ENCODE peak calls at places on chromosomes 13 and 19, in seven cellular contexts. One of them, this sample, is unnamed.
A peak's percentile ranks its signal among the peaks of the same experiment; 100 is the strongest.

GRCh38 chr19:53467138-53467502 is 413 bp upstream of the ZNF813 start:
- DNase-seq in CD8-positive, alpha-beta T cell: no peak
- DNase-seq in aorta: peak; percentile 47
- DNase-seq in cardiac fibroblast: no peak
- DNase-seq in adipocyte: no peak
- DNase-seq in neuronal stem cell: no peak
- DNase-seq in psoas muscle: no peak
- DNase-seq in this sample: peak; percentile 27

GRCh38 chr13:27022571-27023311 is 148.9 kb downstream of the USP12 start:
- DNase-seq in CD8-positive, alpha-beta T cell: no peak
- DNase-seq in neuronal stem cell: no peak
- DNase-seq in aorta: no peak
- DNase-seq in adipocyte: peak; percentile 44
- DNase-seq in cardiac fibroblast: peak; percentile 47
- DNase-seq in psoas muscle: no peak
- DNase-seq in this sample: no peak

GRCh38 chr13:30429721-30430694 is 7.7 kb downstream of the UBE2L5 start:
- DNase-seq in cardiac fibroblast: peak; percentile 76
- DNase-seq in neuronal stem cell: no peak
- DNase-seq in aorta: no peak
- DNase-seq in psoas muscle: no peak
- DNase-seq in CD8-positive, alpha-beta T cell: no peak
- DNase-seq in adipocyte: peak; percentile 83
- DNase-seq in this sample: peak; percentile 65

GRCh38 chr19:3142292-3142670 is 6.4 kb downstream of the GNA15 start:
- DNase-seq in psoas muscle: no peak
- DNase-seq in adipocyte: peak; percentile 51
- DNase-seq in cardiac fibroblast: peak; percentile 79
- DNase-seq in CD8-positive, alpha-beta T cell: no peak
- DNase-seq in aorta: no peak
- DNase-seq in neuronal stem cell: no peak
- DNase-seq in this sample: no peak

GRCh38 chr19:453606-454005 is 7.2 kb downstream of the SHC2 start:
- DNase-seq in CD8-positive, alpha-beta T cell: no peak
- DNase-seq in neuronal stem cell: no peak
- DNase-seq in adipocyte: no peak
- DNase-seq in psoas muscle: no peak
- DNase-seq in aorta: no peak
- DNase-seq in cardiac fibroblast: no peak
- DNase-seq in this sample: no peak

GRCh38 chr13:27168870-27169525 is 2.6 kb downstream of the USP12 start:
- DNase-seq in psoas muscle: no peak
- DNase-seq in CD8-positive, alpha-beta T cell: no peak
- DNase-seq in aorta: no peak
- DNase-seq in adipocyte: peak; percentile 29
- DNase-seq in cardiac fibroblast: peak; percentile 28
- DNase-seq in neuronal stem cell: no peak
- DNase-seq in this sample: no peak

GRCh38 chr19:16118489-16119033 is 6.9 kb downstream of the RAB8A start:
- DNase-seq in cardiac fibroblast: no peak
- DNase-seq in psoas muscle: no peak
- DNase-seq in aorta: peak; percentile 70
- DNase-seq in CD8-positive, alpha-beta T cell: no peak
- DNase-seq in adipocyte: no peak
- DNase-seq in neuronal stem cell: no peak
- DNase-seq in this sample: no peak

GRCh38 chr13:60654405-60654804 is 257.4 kb downstream of the TDRD3 start:
- DNase-seq in neuronal stem cell: no peak
- DNase-seq in CD8-positive, alpha-beta T cell: no peak
- DNase-seq in aorta: peak; percentile 42
- DNase-seq in psoas muscle: no peak
- DNase-seq in adipocyte: peak; percentile 35
- DNase-seq in cardiac fibroblast: peak; percentile 46
- DNase-seq in this sample: no peak

GRCh38 chr19:50723069-50723468 is at the start of gene CLEC11A:
- DNase-seq in aorta: peak; percentile 79
- DNase-seq in psoas muscle: peak; percentile 68
- DNase-seq in cardiac fibroblast: peak; percentile 84
- DNase-seq in CD8-positive, alpha-beta T cell: no peak
- DNase-seq in adipocyte: peak; percentile 71
- DNase-seq in neuronal stem cell: no peak
- DNase-seq in this sample: peak; percentile 78

GRCh38 chr13:27359203-27359821 is 65.1 kb upstream of the GTF3A start:
- DNase-seq in aorta: peak; percentile 72
- DNase-seq in cardiac fibroblast: peak; percentile 82
- DNase-seq in adipocyte: peak; percentile 88
- DNase-seq in CD8-positive, alpha-beta T cell: peak; percentile 48
- DNase-seq in neuronal stem cell: peak; percentile 49
- DNase-seq in psoas muscle: peak; percentile 47
- DNase-seq in this sample: peak; percentile 45

GRCh38 chr19:35545001-35545854 is at the start of gene TMEM147:
- DNase-seq in adipocyte: peak; percentile 96
- DNase-seq in CD8-positive, alpha-beta T cell: peak; percentile 75
- DNase-seq in neuronal stem cell: peak; percentile 81
- DNase-seq in psoas muscle: peak; percentile 97
- DNase-seq in cardiac fibroblast: peak; percentile 90
- DNase-seq in aorta: peak; percentile 96
- DNase-seq in this sample: peak; percentile 91

GRCh38 chr19:33998739-33999345 is 173.5 kb upstream of the LSM14A start:
- DNase-seq in aorta: no peak
- DNase-seq in CD8-positive, alpha-beta T cell: no peak
- DNase-seq in psoas muscle: no peak
- DNase-seq in cardiac fibroblast: peak; percentile 29
- DNase-seq in neuronal stem cell: no peak
- DNase-seq in adipocyte: peak; percentile 73
- DNase-seq in this sample: no peak

GRCh38 chr13:37495046-37495445 is 103.5 kb downstream of the POSTN start:
- DNase-seq in CD8-positive, alpha-beta T cell: no peak
- DNase-seq in cardiac fibroblast: peak; percentile 38
- DNase-seq in neuronal stem cell: no peak
- DNase-seq in aorta: no peak
- DNase-seq in psoas muscle: no peak
- DNase-seq in adipocyte: peak; percentile 45
- DNase-seq in this sample: no peak

GRCh38 chr13:24625870-24626419 is 54.3 kb upstream of the ATP12A start:
- DNase-seq in neuronal stem cell: no peak
- DNase-seq in cardiac fibroblast: no peak
- DNase-seq in adipocyte: no peak
- DNase-seq in CD8-positive, alpha-beta T cell: no peak
- DNase-seq in aorta: no peak
- DNase-seq in psoas muscle: no peak
- DNase-seq in this sample: no peak

GRCh38 chr19:40605201-40605971 is 4.2 kb downstream of the LTBP4 start:
- DNase-seq in CD8-positive, alpha-beta T cell: peak; percentile 74
- DNase-seq in psoas muscle: peak; percentile 72
- DNase-seq in adipocyte: peak; percentile 85
- DNase-seq in aorta: peak; percentile 77
- DNase-seq in neuronal stem cell: no peak
- DNase-seq in cardiac fibroblast: peak; percentile 67
- DNase-seq in this sample: peak; percentile 75

GRCh38 chr19:2302319-2303208 is 5.4 kb downstream of the LINGO3 start:
- DNase-seq in adipocyte: peak; percentile 35
- DNase-seq in aorta: peak; percentile 65
- DNase-seq in CD8-positive, alpha-beta T cell: no peak
- DNase-seq in psoas muscle: peak; percentile 55
- DNase-seq in cardiac fibroblast: peak; percentile 59
- DNase-seq in neuronal stem cell: peak; percentile 63
- DNase-seq in this sample: no peak

GRCh38 chr13:32969516-32969941 is 46.7 kb upstream of the KL start:
- DNase-seq in neuronal stem cell: no peak
- DNase-seq in adipocyte: peak; percentile 75
- DNase-seq in psoas muscle: no peak
- DNase-seq in cardiac fibroblast: peak; percentile 60
- DNase-seq in aorta: peak; percentile 60
- DNase-seq in CD8-positive, alpha-beta T cell: no peak
- DNase-seq in this sample: peak; percentile 20

GRCh38 chr19:1668339-1669123 is 16.1 kb upstream of the TCF3 start:
- DNase-seq in aorta: no peak
- DNase-seq in cardiac fibroblast: peak; percentile 21
- DNase-seq in adipocyte: peak; percentile 36
- DNase-seq in neuronal stem cell: no peak
- DNase-seq in CD8-positive, alpha-beta T cell: no peak
- DNase-seq in psoas muscle: no peak
- DNase-seq in this sample: no peak

GRCh38 chr19:1169921-1170885 is 3.9 kb downstream of the SBNO2 start:
- DNase-seq in CD8-positive, alpha-beta T cell: no peak
- DNase-seq in adipocyte: peak; percentile 30
- DNase-seq in psoas muscle: peak; percentile 81
- DNase-seq in cardiac fibroblast: peak; percentile 61
- DNase-seq in aorta: no peak
- DNase-seq in neuronal stem cell: no peak
- DNase-seq in this sample: peak; percentile 89

GRCh38 chr19:29551774-29552173 is 26.0 kb downstream of the VSTM2B start:
- DNase-seq in CD8-positive, alpha-beta T cell: no peak
- DNase-seq in adipocyte: no peak
- DNase-seq in neuronal stem cell: no peak
- DNase-seq in aorta: no peak
- DNase-seq in psoas muscle: no peak
- DNase-seq in cardiac fibroblast: no peak
- DNase-seq in this sample: no peak

GRCh38 chr19:23318143-23318542 is 67.9 kb upstream of the ZNF724 start:
- DNase-seq in adipocyte: no peak
- DNase-seq in cardiac fibroblast: no peak
- DNase-seq in aorta: no peak
- DNase-seq in CD8-positive, alpha-beta T cell: no peak
- DNase-seq in psoas muscle: no peak
- DNase-seq in neuronal stem cell: no peak
- DNase-seq in this sample: no peak

GRCh38 chr19:19482785-19483625 is 32.3 kb downstream of the TSSK6 start:
- DNase-seq in cardiac fibroblast: no peak
- DNase-seq in adipocyte: no peak
- DNase-seq in psoas muscle: no peak
- DNase-seq in neuronal stem cell: no peak
- DNase-seq in aorta: no peak
- DNase-seq in CD8-positive, alpha-beta T cell: no peak
- DNase-seq in this sample: no peak

GRCh38 chr19:47082493-47082892 is 31.1 kb downstream of the ZC3H4 start:
- DNase-seq in CD8-positive, alpha-beta T cell: no peak
- DNase-seq in psoas muscle: no peak
- DNase-seq in cardiac fibroblast: no peak
- DNase-seq in aorta: no peak
- DNase-seq in neuronal stem cell: no peak
- DNase-seq in adipocyte: no peak
- DNase-seq in this sample: no peak

GRCh38 chr13:113907637-113908617 is 44.1 kb upstream of the GAS6 start:
- DNase-seq in CD8-positive, alpha-beta T cell: no peak
- DNase-seq in adipocyte: peak; percentile 37
- DNase-seq in cardiac fibroblast: peak; percentile 66
- DNase-seq in psoas muscle: no peak
- DNase-seq in aorta: no peak
- DNase-seq in neuronal stem cell: no peak
- DNase-seq in this sample: peak; percentile 52
- H3K4me3 ChIP-seq in CD8-positive, alpha-beta T cell: no peak overlapping the region
- H3K4me3 ChIP-seq in adipocyte: peak overlapping the region; percentile 10
- H3K4me3 ChIP-seq in cardiac fibroblast: no peak overlapping the region
- H3K4me3 ChIP-seq in psoas muscle: no peak overlapping the region
- H3K4me3 ChIP-seq in aorta: no peak overlapping the region
- H3K4me3 ChIP-seq in neuronal stem cell: no peak overlapping the region
- H3K4me3 ChIP-seq in this sample: no peak overlapping the region

GRCh38 chr19:39518458-39518857 is 3.5 kb downstream of the SELENOV start:
- DNase-seq in adipocyte: no peak
- DNase-seq in cardiac fibroblast: no peak
- DNase-seq in aorta: peak; percentile 2
- DNase-seq in CD8-positive, alpha-beta T cell: no peak
- DNase-seq in neuronal stem cell: no peak
- DNase-seq in psoas muscle: no peak
- DNase-seq in this sample: no peak

GRCh38 chr19:39517432-39517831 is 2.5 kb downstream of the SELENOV start:
- DNase-seq in neuronal stem cell: no peak
- DNase-seq in CD8-positive, alpha-beta T cell: no peak
- DNase-seq in psoas muscle: no peak
- DNase-seq in adipocyte: no peak
- DNase-seq in aorta: peak; percentile 12
- DNase-seq in cardiac fibroblast: no peak
- DNase-seq in this sample: no peak

GRCh38 chr19:39515551-39516191 is 732 bp downstream of the SELENOV start:
- DNase-seq in aorta: no peak
- DNase-seq in psoas muscle: no peak
- DNase-seq in adipocyte: no peak
- DNase-seq in cardiac fibroblast: no peak
- DNase-seq in neuronal stem cell: no peak
- DNase-seq in CD8-positive, alpha-beta T cell: no peak
- DNase-seq in this sample: no peak

GRCh38 chr19:39514840-39515550 is at the start of gene SELENOV:
- DNase-seq in neuronal stem cell: no peak
- DNase-seq in CD8-positive, alpha-beta T cell: no peak
- DNase-seq in aorta: peak; percentile 47
- DNase-seq in cardiac fibroblast: peak; percentile 5
- DNase-seq in psoas muscle: no peak
- DNase-seq in adipocyte: no peak
- DNase-seq in this sample: no peak

GRCh38 chr19:39516270-39516669 is 1.3 kb downstream of the SELENOV start:
- DNase-seq in CD8-positive, alpha-beta T cell: no peak
- DNase-seq in adipocyte: no peak
- DNase-seq in psoas muscle: no peak
- DNase-seq in aorta: peak; percentile 12
- DNase-seq in cardiac fibroblast: no peak
- DNase-seq in neuronal stem cell: no peak
- DNase-seq in this sample: no peak
- H3K4me3 ChIP-seq in CD8-positive, alpha-beta T cell: no peak overlapping the region
- H3K4me3 ChIP-seq in adipocyte: no peak overlapping the region
- H3K4me3 ChIP-seq in psoas muscle: no peak overlapping the region
- H3K4me3 ChIP-seq in aorta: no peak overlapping the region
- H3K4me3 ChIP-seq in cardiac fibroblast: no peak overlapping the region
- H3K4me3 ChIP-seq in neuronal stem cell: peak overlapping the region; percentile 95
- H3K4me3 ChIP-seq in this sample: no peak overlapping the region

DNA sequence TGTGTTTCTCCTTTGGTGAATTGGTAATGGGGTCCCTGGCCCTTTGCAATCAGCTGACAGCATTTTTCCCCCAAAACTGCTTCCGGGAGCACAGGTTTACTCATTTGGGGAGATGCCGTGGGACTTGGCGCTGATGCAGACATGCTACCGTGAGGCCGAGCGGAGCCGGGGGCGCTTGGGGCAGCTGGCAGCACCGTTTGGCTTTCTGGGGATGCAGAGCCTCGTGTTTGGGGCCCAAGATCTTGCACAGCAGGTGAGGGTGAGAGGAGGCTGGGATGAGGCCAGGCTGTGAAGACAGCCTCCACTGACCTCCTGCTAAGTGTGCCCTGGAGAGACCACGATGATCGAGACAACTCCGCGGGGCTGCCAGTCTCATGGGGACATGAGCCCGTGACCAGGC is 13.4 kb upstream of the COLGALT1 start:
- DNase-seq in cardiac fibroblast: no peak
- DNase-seq in psoas muscle: no peak
- DNase-seq in neuronal stem cell: no peak
- DNase-seq in aorta: no peak
- DNase-seq in CD8-positive, alpha-beta T cell: no peak
- DNase-seq in adipocyte: no peak
- DNase-seq in this sample: no peak
- H3K4me3 ChIP-seq in cardiac fibroblast: no peak overlapping the region
- H3K4me3 ChIP-seq in psoas muscle: no peak overlapping the region
- H3K4me3 ChIP-seq in neuronal stem cell: no peak overlapping the region
- H3K4me3 ChIP-seq in aorta: no peak overlapping the region
- H3K4me3 ChIP-seq in CD8-positive, alpha-beta T cell: no peak overlapping the region
- H3K4me3 ChIP-seq in adipocyte: no peak overlapping the region
- H3K4me3 ChIP-seq in this sample: no peak overlapping the region

DNA sequence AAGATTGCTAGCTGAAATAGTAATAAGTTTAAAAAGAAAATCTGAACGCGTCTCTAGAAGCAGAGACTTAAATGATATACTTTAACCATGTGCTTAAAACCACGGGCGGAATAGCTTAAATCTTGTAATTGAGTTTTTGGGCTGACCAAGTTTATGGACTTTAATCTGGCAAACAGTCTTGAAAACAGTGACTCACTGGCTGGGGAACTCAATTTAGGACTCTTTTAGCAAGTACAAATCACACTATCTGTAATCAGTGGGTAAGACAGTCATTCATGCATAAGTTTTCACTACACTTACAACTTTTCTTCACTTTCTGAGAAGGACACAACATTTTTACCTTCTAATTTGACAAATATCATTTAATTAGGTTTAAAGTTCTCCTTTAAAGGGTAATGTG is 26.8 kb downstream of the ZNF627 start:
- DNase-seq in adipocyte: peak; percentile 55
- DNase-seq in aorta: no peak
- DNase-seq in cardiac fibroblast: peak; percentile 57
- DNase-seq in psoas muscle: no peak
- DNase-seq in CD8-positive, alpha-beta T cell: no peak
- DNase-seq in neuronal stem cell: no peak
- DNase-seq in this sample: no peak
- H3K4me3 ChIP-seq in adipocyte: peak overlapping the region; percentile 80
- H3K4me3 ChIP-seq in aorta: no peak overlapping the region
- H3K4me3 ChIP-seq in cardiac fibroblast: no peak overlapping the region
- H3K4me3 ChIP-seq in psoas muscle: peak overlapping the region; percentile 57
- H3K4me3 ChIP-seq in CD8-positive, alpha-beta T cell: peak overlapping the region; percentile 1
- H3K4me3 ChIP-seq in neuronal stem cell: no peak overlapping the region
- H3K4me3 ChIP-seq in this sample: peak overlapping the region; percentile 23

This sample was measured in uterus.